ENCODE peak calls at places on chromosomes 13 and 19, in four cellular contexts. One of them, this sample, is unnamed.

GRCh38 chr19:55441692-55442321 is 1.3 kb downstream of the SHISA7 start:
- DNase-seq in lower leg skin: no peak
- DNase-seq in stimulated activated CD4-positive, alpha-beta T cell treated with anti-CD3 and anti-CD28 coated beads, Interleukin-4, amount 100 ng/mL, for 48 hours: no peak
- DNase-seq in dorsolateral prefrontal cortex: no peak
- DNase-seq in this sample: no peak

GRCh38 chr13:54029226-54029625 is 1000.6 kb downstream of the OLFM4 start:
- DNase-seq in lower leg skin: no peak
- DNase-seq in stimulated activated CD4-positive, alpha-beta T cell treated with anti-CD3 and anti-CD28 coated beads, Interleukin-4, amount 100 ng/mL, for 48 hours: no peak
- DNase-seq in dorsolateral prefrontal cortex: no peak
- DNase-seq in this sample: no peak

GRCh38 chr13:79647518-79647917 is 166.6 kb downstream of the NDFIP2 start:
- DNase-seq in lower leg skin: no peak
- DNase-seq in stimulated activated CD4-positive, alpha-beta T cell treated with anti-CD3 and anti-CD28 coated beads, Interleukin-4, amount 100 ng/mL, for 48 hours: no peak
- DNase-seq in dorsolateral prefrontal cortex: no peak
- DNase-seq in this sample: peak; percentile 83

GRCh38 chr19:42121666-42122069 is 10.6 kb downstream of the POU2F2 start:
- DNase-seq in lower leg skin: peak; percentile 88
- DNase-seq in stimulated activated CD4-positive, alpha-beta T cell treated with anti-CD3 and anti-CD28 coated beads, Interleukin-4, amount 100 ng/mL, for 48 hours: peak; percentile 85
- DNase-seq in dorsolateral prefrontal cortex: no peak
- DNase-seq in this sample: no peak

GRCh38 chr13:29886446-29886845 is 36.0 kb upstream of the UBL3 start:
- DNase-seq in lower leg skin: no peak
- DNase-seq in stimulated activated CD4-positive, alpha-beta T cell treated with anti-CD3 and anti-CD28 coated beads, Interleukin-4, amount 100 ng/mL, for 48 hours: peak; percentile 34
- DNase-seq in dorsolateral prefrontal cortex: no peak
- DNase-seq in this sample: no peak

GRCh38 chr13:29260684-29261083 is 334.8 kb downstream of the SLC7A1 start:
- DNase-seq in lower leg skin: no peak
- DNase-seq in stimulated activated CD4-positive, alpha-beta T cell treated with anti-CD3 and anti-CD28 coated beads, Interleukin-4, amount 100 ng/mL, for 48 hours: no peak
- DNase-seq in dorsolateral prefrontal cortex: no peak
- DNase-seq in this sample: no peak

GRCh38 chr13:110306340-110306959 is 507 bp downstream of the COL4A1 start:
- DNase-seq in lower leg skin: peak; percentile 85
- DNase-seq in stimulated activated CD4-positive, alpha-beta T cell treated with anti-CD3 and anti-CD28 coated beads, Interleukin-4, amount 100 ng/mL, for 48 hours: no peak
- DNase-seq in dorsolateral prefrontal cortex: no peak
- DNase-seq in this sample: peak; percentile 49

GRCh38 chr19:752652-753517 is 2.0 kb downstream of the MISP start:
- DNase-seq in lower leg skin: no peak
- DNase-seq in stimulated activated CD4-positive, alpha-beta T cell treated with anti-CD3 and anti-CD28 coated beads, Interleukin-4, amount 100 ng/mL, for 48 hours: no peak
- DNase-seq in dorsolateral prefrontal cortex: no peak
- DNase-seq in this sample: no peak

GRCh38 chr13:71643466-71643865 is 223.5 kb downstream of the DACH1 start:
- DNase-seq in lower leg skin: no peak
- DNase-seq in stimulated activated CD4-positive, alpha-beta T cell treated with anti-CD3 and anti-CD28 coated beads, Interleukin-4, amount 100 ng/mL, for 48 hours: no peak
- DNase-seq in dorsolateral prefrontal cortex: no peak
- DNase-seq in this sample: peak; percentile 58

GRCh38 chr19:1944088-1944915 is 3.3 kb downstream of the CSNK1G2 start:
- DNase-seq in lower leg skin: no peak
- DNase-seq in stimulated activated CD4-positive, alpha-beta T cell treated with anti-CD3 and anti-CD28 coated beads, Interleukin-4, amount 100 ng/mL, for 48 hours: no peak
- DNase-seq in dorsolateral prefrontal cortex: no peak
- DNase-seq in this sample: no peak

GRCh38 chr13:76292726-76293125 is 593.5 kb downstream of the KCTD12 start:
- DNase-seq in lower leg skin: no peak
- DNase-seq in stimulated activated CD4-positive, alpha-beta T cell treated with anti-CD3 and anti-CD28 coated beads, Interleukin-4, amount 100 ng/mL, for 48 hours: no peak
- DNase-seq in dorsolateral prefrontal cortex: no peak
- DNase-seq in this sample: no peak

GRCh38 chr13:98599502-98600328 is 22.8 kb upstream of the STK24 start:
- DNase-seq in lower leg skin: no peak
- DNase-seq in stimulated activated CD4-positive, alpha-beta T cell treated with anti-CD3 and anti-CD28 coated beads, Interleukin-4, amount 100 ng/mL, for 48 hours: no peak
- DNase-seq in dorsolateral prefrontal cortex: no peak
- DNase-seq in this sample: no peak

GRCh38 chr13:39012608-39013007 is 22.0 kb upstream of the STOML3 start:
- DNase-seq in lower leg skin: no peak
- DNase-seq in stimulated activated CD4-positive, alpha-beta T cell treated with anti-CD3 and anti-CD28 coated beads, Interleukin-4, amount 100 ng/mL, for 48 hours: no peak
- DNase-seq in dorsolateral prefrontal cortex: no peak
- DNase-seq in this sample: no peak

GRCh38 chr19:5340637-5341447 is at the start of gene PTPRS:
- DNase-seq in lower leg skin: peak; percentile 94
- DNase-seq in stimulated activated CD4-positive, alpha-beta T cell treated with anti-CD3 and anti-CD28 coated beads, Interleukin-4, amount 100 ng/mL, for 48 hours: peak; percentile 50
- DNase-seq in dorsolateral prefrontal cortex: peak; percentile 80
- DNase-seq in this sample: peak; percentile 75

GRCh38 chr13:113063091-113063491 is 42.5 kb upstream of the F7 start:
- DNase-seq in lower leg skin: no peak
- DNase-seq in stimulated activated CD4-positive, alpha-beta T cell treated with anti-CD3 and anti-CD28 coated beads, Interleukin-4, amount 100 ng/mL, for 48 hours: no peak
- DNase-seq in dorsolateral prefrontal cortex: no peak
- DNase-seq in this sample: no peak

GRCh38 chr13:28819748-28820098 is 416 bp upstream of the MTUS2 start:
- DNase-seq in lower leg skin: no peak
- DNase-seq in stimulated activated CD4-positive, alpha-beta T cell treated with anti-CD3 and anti-CD28 coated beads, Interleukin-4, amount 100 ng/mL, for 48 hours: peak; percentile 53
- DNase-seq in dorsolateral prefrontal cortex: no peak
- DNase-seq in this sample: peak; percentile 30

GRCh38 chr13:79678100-79678499 is 197.1 kb downstream of the NDFIP2 start:
- DNase-seq in lower leg skin: no peak
- DNase-seq in stimulated activated CD4-positive, alpha-beta T cell treated with anti-CD3 and anti-CD28 coated beads, Interleukin-4, amount 100 ng/mL, for 48 hours: no peak
- DNase-seq in dorsolateral prefrontal cortex: no peak
- DNase-seq in this sample: no peak

GRCh38 chr13:45367358-45367757 is 26.4 kb upstream of the TPT1 start:
- DNase-seq in lower leg skin: peak; percentile 91
- DNase-seq in stimulated activated CD4-positive, alpha-beta T cell treated with anti-CD3 and anti-CD28 coated beads, Interleukin-4, amount 100 ng/mL, for 48 hours: peak; percentile 88
- DNase-seq in dorsolateral prefrontal cortex: no peak
- DNase-seq in this sample: no peak

GRCh38 chr19:19405919-19406877 is 723 bp downstream of the GATAD2A start:
- DNase-seq in lower leg skin: peak; percentile 91
- DNase-seq in stimulated activated CD4-positive, alpha-beta T cell treated with anti-CD3 and anti-CD28 coated beads, Interleukin-4, amount 100 ng/mL, for 48 hours: peak; percentile 52
- DNase-seq in dorsolateral prefrontal cortex: no peak
- DNase-seq in this sample: peak; percentile 36

GRCh38 chr19:47512183-47512947 is 2.5 kb downstream of the NAPA start:
- DNase-seq in lower leg skin: peak; percentile 94
- DNase-seq in stimulated activated CD4-positive, alpha-beta T cell treated with anti-CD3 and anti-CD28 coated beads, Interleukin-4, amount 100 ng/mL, for 48 hours: no peak
- DNase-seq in dorsolateral prefrontal cortex: no peak
- DNase-seq in this sample: no peak

GRCh38 chr13:71786815-71787214 is 80.2 kb downstream of the DACH1 start:
- DNase-seq in lower leg skin: no peak
- DNase-seq in stimulated activated CD4-positive, alpha-beta T cell treated with anti-CD3 and anti-CD28 coated beads, Interleukin-4, amount 100 ng/mL, for 48 hours: no peak
- DNase-seq in dorsolateral prefrontal cortex: no peak
- DNase-seq in this sample: peak; percentile 38

GRCh38 chr19:29724102-29724641 is 9.1 kb upstream of the C19orf12 start:
- DNase-seq in lower leg skin: no peak
- DNase-seq in stimulated activated CD4-positive, alpha-beta T cell treated with anti-CD3 and anti-CD28 coated beads, Interleukin-4, amount 100 ng/mL, for 48 hours: no peak
- DNase-seq in dorsolateral prefrontal cortex: peak; percentile 34
- DNase-seq in this sample: no peak

GRCh38 chr19:14764401-14764800 is 14.0 kb downstream of the ADGRE2 start:
- DNase-seq in lower leg skin: no peak
- DNase-seq in stimulated activated CD4-positive, alpha-beta T cell treated with anti-CD3 and anti-CD28 coated beads, Interleukin-4, amount 100 ng/mL, for 48 hours: no peak
- DNase-seq in dorsolateral prefrontal cortex: no peak
- DNase-seq in this sample: no peak

GRCh38 chr13:47291116-47291656 is 394.3 kb upstream of the HTR2A start:
- DNase-seq in lower leg skin: no peak
- DNase-seq in stimulated activated CD4-positive, alpha-beta T cell treated with anti-CD3 and anti-CD28 coated beads, Interleukin-4, amount 100 ng/mL, for 48 hours: no peak
- DNase-seq in dorsolateral prefrontal cortex: no peak
- DNase-seq in this sample: no peak

GRCh38 chr19:47176627-47177090 is 46.0 kb downstream of the SAE1 start:
- DNase-seq in lower leg skin: no peak
- DNase-seq in stimulated activated CD4-positive, alpha-beta T cell treated with anti-CD3 and anti-CD28 coated beads, Interleukin-4, amount 100 ng/mL, for 48 hours: peak; percentile 22
- DNase-seq in dorsolateral prefrontal cortex: no peak
- DNase-seq in this sample: no peak

GRCh38 chr19:15109768-15110417 is 2.7 kb downstream of the SYDE1 start:
- DNase-seq in lower leg skin: no peak
- DNase-seq in stimulated activated CD4-positive, alpha-beta T cell treated with anti-CD3 and anti-CD28 coated beads, Interleukin-4, amount 100 ng/mL, for 48 hours: no peak
- DNase-seq in dorsolateral prefrontal cortex: no peak
- DNase-seq in this sample: no peak

GRCh38 chr19:10115392-10116084 is 4.0 kb downstream of the P2RY11 start:
- DNase-seq in lower leg skin: no peak
- DNase-seq in stimulated activated CD4-positive, alpha-beta T cell treated with anti-CD3 and anti-CD28 coated beads, Interleukin-4, amount 100 ng/mL, for 48 hours: no peak
- DNase-seq in dorsolateral prefrontal cortex: no peak
- DNase-seq in this sample: no peak

GRCh38 chr13:99908129-99908805 is 63.3 kb downstream of the ZIC5 start:
- DNase-seq in lower leg skin: no peak
- DNase-seq in stimulated activated CD4-positive, alpha-beta T cell treated with anti-CD3 and anti-CD28 coated beads, Interleukin-4, amount 100 ng/mL, for 48 hours: no peak
- DNase-seq in dorsolateral prefrontal cortex: no peak
- DNase-seq in this sample: no peak

GRCh38 chr19:31421856-31422255 is 72.6 kb upstream of the TSHZ3 start:
- DNase-seq in lower leg skin: no peak
- DNase-seq in stimulated activated CD4-positive, alpha-beta T cell treated with anti-CD3 and anti-CD28 coated beads, Interleukin-4, amount 100 ng/mL, for 48 hours: no peak
- DNase-seq in dorsolateral prefrontal cortex: no peak
- DNase-seq in this sample: no peak

GRCh38 chr19:21751379-21751778 is 16.0 kb downstream of the ZNF100 start:
- DNase-seq in lower leg skin: no peak
- DNase-seq in stimulated activated CD4-positive, alpha-beta T cell treated with anti-CD3 and anti-CD28 coated beads, Interleukin-4, amount 100 ng/mL, for 48 hours: no peak
- DNase-seq in dorsolateral prefrontal cortex: no peak
- DNase-seq in this sample: no peak

This sample was measured in SK-N-DZ.